ENCODE peak calls at places on chromosomes 4 and X, in five cellular contexts. Z, W, E, B and T are unnamed samples.

GRCh38 chr4:1061372-1061700 is 49.9 kb downstream of the FGFRL1 start:
- DNase-seq in Z (no peak), E (no peak), W (no peak), B (no peak), T (no peak)

GRCh38 chrX:150200820-150201287 is 162.3 kb upstream of the MAMLD1 start:
- DNase-seq in E (peak), Z (peak), B (peak), W (peak), T (peak)

GRCh38 chr4:26584725-26585124 is 841 bp downstream of the TBC1D19 start:
- DNase-seq in B (no peak), W (no peak), Z (no peak), E (no peak), T (no peak)

GRCh38 chr4:40057540-40058091 is 966 bp downstream of the N4BP2 start:
- DNase-seq in W (peak), E (peak), Z (peak), B (peak), T (peak)

GRCh38 chr4:145670422-145670821 is 9.5 kb upstream of the C4orf51 start:
- DNase-seq in B (no peak), W (no peak), E (no peak), Z (no peak), T (no peak)

GRCh38 chr4:87144346-87144745 is 76.1 kb downstream of the KLHL8 start:
- DNase-seq in Z (peak), B (peak), E (no peak), W (no peak), T (no peak)

GRCh38 chr4:98838977-98839618 is 89.8 kb downstream of the EIF4E start:
- DNase-seq in Z (peak), B (peak), W (no peak), E (no peak), T (peak)

GRCh38 chr4:99642725-99643489 is 14.7 kb downstream of the C4orf54 start:
- DNase-seq in E (no peak), W (peak), Z (no peak), B (peak), T (no peak)

GRCh38 chr4:53705151-53705764 is 114.0 kb upstream of the LNX1 start:
- DNase-seq in W (no peak), E (no peak), Z (no peak), B (no peak), T (no peak)

GRCh38 chr4:137200322-137200721 is 332.0 kb downstream of the PCDH18 start:
- DNase-seq in W (no peak), E (no peak), B (peak), Z (no peak), T (no peak)

GRCh38 chr4:90030953-90031352 is 96.2 kb upstream of the CCSER1 start:
- DNase-seq in B (no peak), Z (no peak), W (peak), E (no peak), T (no peak)

GRCh38 chr4:100114909-100115308 is 75.4 kb downstream of the DDIT4L start:
- DNase-seq in W (no peak), E (no peak), Z (no peak), B (no peak), T (no peak)

GRCh38 chr4:5712517-5712916 is 1.5 kb downstream of the EVC start:
- DNase-seq in B (peak), Z (peak), W (no peak), E (peak), T (peak)

GRCh38 chrX:115337735-115338134 is 48.2 kb downstream of the LUZP4 start:
- DNase-seq in E (no peak), B (peak), W (no peak), Z (peak), T (no peak)

GRCh38 chrX:130799393-130799792 is 103.6 kb downstream of the ENOX2 start:
- DNase-seq in B (peak), Z (peak), W (no peak), E (no peak), T (no peak)

GRCh38 chrX:41475166-41475565 is 28.0 kb downstream of the NYX start:
- DNase-seq in Z (no peak), E (no peak), W (no peak), B (no peak), T (no peak)

GRCh38 chrX:84735025-84735424 is 232.8 kb upstream of the HDX start:
- DNase-seq in E (peak), W (no peak), B (no peak), Z (peak), T (no peak)

GRCh38 chr4:82784615-82785247 is 13.9 kb downstream of the SCD5 start:
- DNase-seq in W (no peak), E (no peak), B (peak), Z (peak), T (no peak)

GRCh38 chr4:57043304-57044251 is 64.9 kb downstream of the POLR2B start:
- DNase-seq in E (no peak), W (peak), B (peak), Z (peak), T (peak)

GRCh38 chr4:1683903-1684755 is at the start of gene FAM53A:
- DNase-seq in Z (peak), E (peak), B (peak), W (peak), T (peak)

GRCh38 chr4:3765271-3766206 is 646 bp upstream of the ADRA2C start:
- DNase-seq in E (no peak), W (peak), Z (peak), B (peak), T (no peak)

GRCh38 chr4:7021930-7022658 is 21.1 kb upstream of the TADA2B start:
- DNase-seq in Z (peak), E (peak), W (no peak), B (peak), T (peak)

GRCh38 chr4:19807505-19807904 is 444.2 kb upstream of the SLIT2 start:
- DNase-seq in W (no peak), E (no peak), B (peak), Z (peak), T (no peak)

GRCh38 chr4:17510582-17510981 is 1.3 kb downstream of the QDPR start:
- DNase-seq in B (no peak), Z (no peak), E (no peak), W (no peak), T (no peak)

GRCh38 chrX:71107762-71108360 is 1.3 kb upstream of the CXorf65 start:
- DNase-seq in B (peak), Z (no peak), E (no peak), W (no peak), T (no peak)

GRCh38 chrX:150694738-150695410 is 1.7 kb downstream of the MTMR1 start:
- DNase-seq in W (no peak), B (no peak), E (no peak), Z (no peak), T (no peak)

GRCh38 chr4:30616943-30617646 is 103.1 kb upstream of the PCDH7 start:
- DNase-seq in W (no peak), Z (peak), B (peak), E (no peak), T (no peak)

GRCh38 chrX:1491851-1492349 is 39.2 kb upstream of the ASMTL start:
- DNase-seq in W (peak), Z (no peak), B (peak), E (no peak), T (no peak)

GRCh38 chrX:72255445-72255844 is 16.6 kb upstream of the ERCC6L start:
- DNase-seq in Z (no peak), W (peak), B (no peak), E (no peak), T (no peak)

GRCh38 chrX:72395252-72395651 is 89.5 kb upstream of the CITED1 start:
- DNase-seq in Z (no peak), E (no peak), W (no peak), B (peak), T (no peak)

GRCh38 chr4:72208421-72209075 is 176.7 kb downstream of the NPFFR2 start:
- DNase-seq in E (no peak), W (no peak), B (no peak), Z (no peak), T (no peak)

DNA sequence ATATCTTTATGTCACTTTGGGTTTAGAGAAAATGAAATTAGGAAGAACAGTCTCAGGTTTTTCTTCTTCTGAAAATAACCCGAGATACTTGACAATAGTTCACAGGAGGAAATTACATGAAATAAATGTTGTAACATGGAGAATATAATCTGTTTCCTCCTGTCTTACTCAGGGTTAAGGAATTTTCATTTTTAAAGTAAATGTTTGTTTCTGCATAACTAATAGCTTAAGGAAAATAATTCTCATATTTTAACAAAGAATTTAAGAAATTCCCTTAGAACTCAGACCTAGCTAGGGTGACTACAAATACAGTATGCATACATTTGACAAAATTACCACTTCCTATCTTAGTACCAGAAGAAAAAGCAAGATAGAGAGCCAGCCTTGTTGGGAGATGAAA is 17.2 kb upstream of the SPRY1 start:
- DNase-seq in Z (no peak), E (no peak), W (no peak), B (no peak), T (no peak)
- H3K4me3 ChIP-seq in Z (no peak), E (no peak), W (no peak), B (no peak), T (no peak)

GRCh38 chr4:119290598-119290997 is 31.3 kb downstream of the FABP2 start:
- DNase-seq in Z (no peak), B (no peak), W (no peak), E (no peak), T (no peak)

GRCh38 chr4:119286377-119287002 is 35.4 kb downstream of the FABP2 start:
- DNase-seq in E (no peak), B (peak), Z (peak), W (peak), T (no peak)

GRCh38 chr4:119281374-119281773 is 40.6 kb downstream of the FABP2 start:
- DNase-seq in E (no peak), B (peak), W (no peak), Z (no peak), T (no peak)

GRCh38 chr4:119289313-119289712 is 32.6 kb downstream of the FABP2 start:
- DNase-seq in Z (no peak), E (no peak), B (no peak), W (no peak), T (no peak)

DNA sequence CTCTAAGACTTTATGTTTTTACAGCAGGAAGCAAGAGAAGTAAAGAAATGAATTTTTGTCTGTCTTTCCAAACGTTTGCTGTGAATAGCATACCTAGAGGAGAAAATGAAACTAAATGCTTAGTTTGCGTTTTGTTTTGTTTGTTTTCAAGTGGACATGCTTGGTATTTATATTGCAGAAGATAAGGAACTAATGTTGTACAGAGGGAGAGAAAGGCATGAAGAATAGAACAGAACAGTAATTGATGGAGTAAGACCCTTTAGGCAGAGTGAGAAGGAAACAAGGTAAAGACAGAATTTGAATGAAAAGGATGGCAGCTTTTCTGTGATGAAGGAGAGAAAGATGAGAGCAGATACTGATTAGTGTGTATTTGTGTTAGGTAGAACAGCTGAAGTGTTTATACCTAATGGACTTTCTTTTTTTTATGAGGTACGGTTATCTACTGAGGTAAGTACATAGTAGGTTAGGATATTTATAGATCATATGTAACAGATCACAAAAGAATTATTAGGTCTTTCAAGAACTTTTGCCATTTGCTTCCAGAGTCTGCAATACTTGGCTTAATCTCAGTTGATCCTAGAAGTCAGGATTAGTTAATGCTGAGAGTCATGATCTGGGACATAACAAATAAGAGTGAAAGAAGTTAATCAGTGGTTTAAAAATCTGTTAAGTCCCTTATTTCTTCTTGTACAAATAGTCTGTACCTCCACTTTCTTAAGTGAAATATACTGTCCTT is 36.9 kb downstream of the FABP2 start:
- DNase-seq in Z (peak), E (no peak), B (peak), W (no peak), T (no peak)
- TF ChIP-seq CTCF in Z (no peak), E (no peak), B (no peak), W (peak), T (no peak)

DNA sequence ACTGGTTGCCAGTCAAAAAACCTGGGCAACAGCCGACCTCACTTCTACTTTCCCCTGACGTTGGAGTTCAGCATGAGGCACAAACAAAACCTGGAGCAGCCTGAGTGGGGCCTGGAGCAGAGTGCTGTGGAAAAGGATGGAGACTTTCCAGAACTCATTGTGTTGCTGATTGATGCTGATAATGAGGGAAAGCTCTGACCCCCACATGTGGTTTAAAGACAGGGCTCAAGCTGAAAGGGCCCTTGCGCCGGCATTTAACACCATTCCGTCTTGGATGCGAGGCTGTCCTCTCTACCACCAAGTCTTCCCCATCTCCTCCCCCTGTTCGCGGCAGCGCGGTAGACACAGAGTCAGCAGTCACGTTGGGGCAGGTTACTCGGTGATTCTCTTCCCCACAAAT is 630 bp downstream of the CCDC158 start:
- DNase-seq in W (no peak), E (no peak), Z (no peak), B (peak), T (no peak)
- H3K4me3 ChIP-seq in W (peak), E (no peak), Z (peak), B (no peak), T (no peak)

GRCh38 chr4:24032371-24032989 is 142.6 kb upstream of the PPARGC1A start:
- DNase-seq in Z (no peak), W (peak), B (peak), E (no peak), T (no peak)
- TF ChIP-seq CTCF in Z (no peak), W (peak), B (peak), E (peak), T (peak)

GRCh38 chrX:129777218-129777768 is 2.5 kb upstream of the SASH3 start:
- DNase-seq in Z (no peak), B (no peak), E (no peak), W (peak), T (no peak)
- H3K4me3 ChIP-seq in Z (no peak), B (no peak), E (no peak), W (no peak), T (no peak)